ENCODE peak calls at places on chromosomes 13 and 19, in four cellular contexts. H is fibroblast of mammary gland, W is sigmoid colon, U is astrocyte. O is an unnamed sample.

GRCh38 chr13:20891034-20891433 is 11.5 kb downstream of the XPO4 start:
- DNase-seq in H (no peak), W (no peak), U (no peak), O (no peak)

GRCh38 chr13:93172109-93172508 is 54.5 kb upstream of the GPC6 start:
- DNase-seq in H (peak; percentile 11), W (no peak), U (no peak), O (no peak)

GRCh38 chr13:92433963-92434362 is 792.6 kb upstream of the GPC6 start:
- DNase-seq in H (no peak), W (no peak), U (no peak), O (no peak)

GRCh38 chr13:33497146-33497845 is 211.7 kb upstream of the STARD13 start:
- DNase-seq in H (peak; percentile 51), W (no peak), U (peak; percentile 67), O (peak; percentile 50)

GRCh38 chr13:30873519-30873918 is 32.6 kb upstream of the MEDAG start:
- DNase-seq in H (no peak), W (no peak), U (no peak), O (no peak)

GRCh38 chr19:42455621-42456081 is 12.9 kb upstream of the CXCL17 start:
- DNase-seq in H (no peak), W (no peak), U (no peak), O (no peak)

GRCh38 chr19:40356681-40357595 is 8.4 kb downstream of the PLD3 start:
- DNase-seq in H (no peak), W (no peak), U (no peak), O (no peak)

GRCh38 chr19:3842948-3843347 is 25.9 kb downstream of the ZFR2 start:
- DNase-seq in H (no peak), W (no peak), U (no peak), O (no peak)

GRCh38 chr13:36453518-36453917 is 21.2 kb downstream of the CCNA1 start:
- DNase-seq in H (peak; percentile 38), W (no peak), U (no peak), O (no peak)

GRCh38 chr13:99975626-99976025 is 4.1 kb upstream of the ZIC5 start:
- DNase-seq in H (no peak), W (no peak), U (no peak), O (no peak)

GRCh38 chr19:10288662-10289166 is 1.0 kb upstream of the ICAM5 start:
- DNase-seq in H (peak; percentile 45), W (no peak), U (no peak), O (peak; percentile 63)

GRCh38 chr13:110018009-110018408 is 231.6 kb upstream of the IRS2 start:
- DNase-seq in H (peak; percentile 50), W (no peak), U (no peak), O (no peak)

GRCh38 chr19:13262450-13262849 is 112.2 kb downstream of the IER2 start:
- DNase-seq in H (peak; percentile 60), W (no peak), U (peak; percentile 21), O (peak; percentile 58)

GRCh38 chr19:18109731-18110671 is 12.4 kb downstream of the MAST3 start:
- DNase-seq in H (no peak), W (peak; percentile 74), U (no peak), O (no peak)

GRCh38 chr13:79782541-79783216 is 301.7 kb downstream of the NDFIP2 start:
- DNase-seq in H (no peak), W (no peak), U (peak; percentile 86), O (no peak)

GRCh38 chr19:2015611-2015950 is at the start of gene BTBD2:
- DNase-seq in H (peak; percentile 90), W (peak; percentile 87), U (peak; percentile 80), O (no peak)

GRCh38 chr13:110887242-110887954 is 27.5 kb downstream of the ANKRD10 start:
- DNase-seq in H (no peak), W (no peak), U (no peak), O (no peak)

GRCh38 chr13:21735621-21736401 is 64.9 kb downstream of the FGF9 start:
- DNase-seq in H (no peak), W (no peak), U (no peak), O (no peak)

GRCh38 chr19:46546194-46546896 is 50.7 kb upstream of the PNMA8B start:
- DNase-seq in H (peak; percentile 48), W (no peak), U (peak; percentile 29), O (peak; percentile 14)

GRCh38 chr13:72221276-72221962 is 354.4 kb upstream of the DACH1 start:
- DNase-seq in H (no peak), W (no peak), U (no peak), O (no peak)
- TF ChIP-seq CTCF in H (peak; percentile 37), W (no peak), U (peak; percentile 38), O (peak; percentile 55)

GRCh38 chr19:5354403-5354802 is 13.8 kb upstream of the PTPRS start:
- DNase-seq in H (peak; percentile 19), W (no peak), U (no peak), O (no peak)
- TF ChIP-seq CTCF in H (peak; percentile 39), W (no peak), U (no peak), O (peak; percentile 50)

DNA sequence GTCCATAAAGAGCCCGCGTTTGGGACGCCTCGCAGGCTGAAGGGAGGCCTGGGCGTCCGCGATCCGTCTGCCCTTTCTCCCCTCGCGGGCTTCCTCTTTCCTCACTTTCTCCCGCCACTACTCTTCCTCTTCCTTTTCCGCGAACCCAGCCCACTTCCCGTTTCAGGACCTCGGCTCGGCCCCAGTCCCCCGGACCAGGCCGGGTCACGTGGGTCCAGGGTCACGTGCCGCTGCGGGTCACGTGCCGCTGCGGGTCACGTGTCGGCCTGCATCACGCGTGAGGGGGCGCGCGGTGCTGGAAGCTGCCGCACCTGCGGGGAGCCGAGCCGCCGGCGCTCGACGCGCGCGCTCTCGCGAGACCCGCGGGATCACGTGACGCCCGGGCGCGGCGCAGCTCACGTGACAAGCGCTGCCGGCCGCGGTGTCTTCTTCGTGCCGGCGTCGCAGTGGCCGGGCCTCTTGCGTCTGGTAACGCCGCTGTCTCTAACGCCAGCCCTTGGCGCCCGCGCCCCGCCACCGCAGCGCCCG is at the start of gene LAMP1:
- DNase-seq in H (peak; percentile 95), W (peak; percentile 99), U (peak; percentile 91), O (peak; percentile 97)
- TF ChIP-seq CTCF in H (no peak), W (no peak), U (no peak), O (no peak)

GRCh38 chr13:40670307-40670706 is 3.9 kb upstream of the FOXO1 start:
- DNase-seq in H (no peak), W (no peak), U (no peak), O (no peak)

GRCh38 chr13:40666905-40667621 is 622 bp upstream of the FOXO1 start:
- DNase-seq in H (no peak), W (peak; percentile 78), U (no peak), O (no peak)

GRCh38 chr13:40667622-40667978 is 1.2 kb upstream of the FOXO1 start:
- DNase-seq in H (no peak), W (peak; percentile 71), U (no peak), O (no peak)

GRCh38 chr13:40666058-40666904 is at the start of gene FOXO1:
- DNase-seq in H (peak; percentile 78), W (peak; percentile 94), U (peak; percentile 79), O (peak; percentile 74)

GRCh38 chr13:40668335-40668734 is 1.9 kb upstream of the FOXO1 start:
- DNase-seq in H (no peak), W (peak; percentile 82), U (no peak), O (no peak)
- TF ChIP-seq CTCF in H (peak; percentile 58), W (no peak), U (peak; percentile 21), O (peak; percentile 6)

DNA sequence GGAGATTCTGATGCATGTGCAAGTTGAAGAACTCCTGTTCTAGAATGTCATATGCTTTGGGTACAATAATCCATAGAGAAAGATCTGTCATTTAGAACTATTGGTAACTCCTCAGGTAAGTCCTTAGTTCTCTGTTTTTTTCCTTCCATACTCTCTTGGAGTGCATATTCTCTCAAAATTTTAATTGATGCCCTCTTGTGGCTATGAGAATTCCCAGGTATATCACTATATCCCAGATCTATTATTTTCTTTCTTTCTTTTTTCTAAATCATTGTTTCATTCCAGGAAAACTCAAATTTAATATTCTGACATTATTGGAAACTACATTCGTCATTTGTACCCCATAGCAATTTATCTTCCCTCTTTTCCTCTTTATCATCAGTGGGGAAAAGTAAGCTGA is 485.4 kb downstream of the KLF5 start:
- DNase-seq in H (no peak), W (no peak), U (no peak), O (no peak)
- TF ChIP-seq CTCF in H (no peak), W (no peak), U (no peak), O (peak; percentile 52)

DNA sequence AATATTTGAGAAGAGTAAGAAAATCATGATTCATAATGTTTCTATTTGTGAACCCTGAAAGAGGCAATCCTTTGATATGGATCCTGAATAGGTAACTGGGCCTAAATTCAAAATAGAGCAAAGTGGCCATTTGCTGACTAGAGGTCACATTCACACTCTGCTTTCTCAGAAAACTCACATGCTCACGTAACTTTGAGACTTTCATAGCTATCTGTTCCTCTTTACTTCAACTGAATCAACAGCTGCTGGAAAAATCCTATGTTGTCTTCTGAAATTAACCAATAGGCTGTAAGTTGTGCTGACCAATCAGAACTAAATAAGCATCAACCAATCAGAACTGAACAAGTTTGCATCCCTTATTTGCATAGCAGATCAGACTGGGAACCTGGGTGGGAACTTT is 24.0 kb upstream of the TBC1D4 start:
- DNase-seq in H (no peak), W (no peak), U (no peak), O (no peak)
- TF ChIP-seq CTCF in H (no peak), W (no peak), U (no peak), O (no peak)

GRCh38 chr19:17103177-17103576 is 27.6 kb downstream of the MYO9B start:
- DNase-seq in H (peak; percentile 63), W (no peak), U (no peak), O (peak; percentile 25)
- TF ChIP-seq CTCF in H (peak; percentile 75), W (no peak), U (peak; percentile 69), O (peak; percentile 80)

GRCh38 chr13:69935043-69935442 is 172.6 kb upstream of the ATXN8OS start:
- DNase-seq in H (no peak), W (no peak), U (no peak), O (no peak)
- TF ChIP-seq CTCF in H (no peak), W (no peak), U (peak; percentile 38), O (peak; percentile 45)